ENCODE peak calls at places on chromosomes 16 and 17, in six cellular contexts. R is GM23248, J is neural progenitor cell, M is MM.1S, A is HCT116, W is SK-N-SH. G is an unnamed sample.

GRCh38 chr17:74431568-74432483 is at the start of gene GPRC5C:
- DNase-seq in R (peak; percentile 50), J (peak; percentile 83), M (no peak), A (peak; percentile 66), W (peak; percentile 84), G (peak; percentile 97)

GRCh38 chr16:88284626-88285513 is 97.9 kb upstream of the ZNF469 start:
- DNase-seq in R (no peak), J (no peak), M (no peak), A (no peak), W (no peak), G (no peak)

GRCh38 chr16:67198238-67198734 is 645 bp upstream of the ELMO3 start:
- DNase-seq in R (peak; percentile 65), J (peak; percentile 53), M (no peak), A (peak; percentile 64), W (peak; percentile 81), G (peak; percentile 30)

GRCh38 chr17:42101513-42102292 is 3.4 kb upstream of the ZNF385C start:
- DNase-seq in R (peak; percentile 81), J (peak; percentile 79), M (peak; percentile 48), A (peak; percentile 61), W (peak; percentile 92), G (peak; percentile 51)

GRCh38 chr16:12575288-12575687 is 228.4 kb downstream of the CPPED1 start:
- DNase-seq in R (no peak), J (no peak), M (no peak), A (no peak), W (no peak), G (no peak)

GRCh38 chr17:61467416-61468262 is 15.4 kb downstream of the TBX4 start:
- DNase-seq in R (peak; percentile 43), J (peak; percentile 81), M (no peak), A (peak; percentile 59), W (peak; percentile 76), G (peak; percentile 59)

GRCh38 chr17:42784361-42784760 is 4.0 kb downstream of the WNK4 start:
- DNase-seq in R (no peak), J (no peak), M (no peak), A (no peak), W (no peak), G (no peak)

GRCh38 chr16:75301804-75302203 is 50.4 kb upstream of the BCAR1 start:
- DNase-seq in R (peak; percentile 61), J (no peak), M (no peak), A (no peak), W (no peak), G (no peak)

GRCh38 chr16:2858245-2859025 is 465 bp upstream of the PRSS22 start:
- DNase-seq in R (no peak), J (no peak), M (no peak), A (peak; percentile 85), W (peak; percentile 42), G (peak; percentile 87)

GRCh38 chr17:44522883-44523671 is 19.9 kb upstream of the GPATCH8 start:
- DNase-seq in R (peak; percentile 86), J (peak; percentile 55), M (peak; percentile 78), A (peak; percentile 69), W (peak; percentile 48), G (peak; percentile 83)

GRCh38 chr16:83669456-83669855 is 138.3 kb upstream of the HSBP1 start:
- DNase-seq in R (no peak), J (no peak), M (no peak), A (no peak), W (no peak), G (no peak)

GRCh38 chr17:79645777-79646088 is 34.9 kb upstream of the RBFOX3 start:
- DNase-seq in R (no peak), J (no peak), M (no peak), A (no peak), W (no peak), G (no peak)

GRCh38 chr16:64534180-64534780 is 587.6 kb downstream of the CDH11 start:
- DNase-seq in R (peak; percentile 2), J (no peak), M (no peak), A (no peak), W (no peak), G (no peak)

GRCh38 chr16:66156538-66156937 is 210.0 kb upstream of the CDH5 start:
- DNase-seq in R (no peak), J (no peak), M (no peak), A (no peak), W (no peak), G (no peak)

GRCh38 chr16:66154801-66155200 is 211.7 kb upstream of the CDH5 start:
- DNase-seq in R (no peak), J (peak; percentile 24), M (no peak), A (no peak), W (no peak), G (no peak)

GRCh38 chr16:66155933-66156332 is 210.6 kb upstream of the CDH5 start:
- DNase-seq in R (no peak), J (no peak), M (no peak), A (no peak), W (no peak), G (no peak)

GRCh38 chr16:66150691-66151090 is 215.8 kb upstream of the CDH5 start:
- DNase-seq in R (peak; percentile 19), J (no peak), M (peak; percentile 51), A (no peak), W (no peak), G (no peak)

DNA sequence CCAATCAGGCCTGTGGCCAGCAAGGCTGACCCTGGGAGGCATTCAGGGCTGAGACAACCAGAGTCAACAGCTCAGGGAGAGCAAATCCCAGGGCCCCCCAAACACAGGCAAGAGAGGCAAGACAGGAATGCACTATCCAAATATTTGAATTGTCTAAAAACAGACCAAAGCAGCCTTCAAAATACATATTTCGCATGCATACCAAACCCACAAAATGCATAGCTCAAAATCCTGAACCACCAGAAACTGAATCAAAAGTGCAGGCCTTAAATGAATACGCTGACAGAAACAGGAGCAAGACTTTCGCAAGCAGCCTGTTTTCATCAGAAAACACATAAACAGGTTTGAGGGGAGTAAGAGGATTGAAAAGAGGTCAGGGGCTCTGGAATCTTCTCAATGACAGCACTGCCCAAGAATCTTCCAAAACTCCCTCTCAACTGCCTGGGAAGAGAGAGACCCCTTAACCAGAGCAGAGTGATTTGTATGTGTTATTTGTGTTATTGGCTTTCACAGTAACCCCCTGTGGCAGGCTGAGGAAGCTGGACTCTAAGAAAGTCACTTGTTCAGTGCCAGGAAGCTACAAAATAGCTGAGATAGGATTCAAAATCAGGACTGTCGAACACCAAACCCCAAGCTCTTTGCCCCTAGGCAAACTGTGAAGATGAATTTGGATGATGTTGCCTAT is 213.5 kb upstream of the CDH5 start:
- DNase-seq in R (peak; percentile 40), J (no peak), M (no peak), A (no peak), W (no peak), G (no peak)
- H3K27me3 ChIP-seq in R (no peaks in the 10 kb centered on the region), J (no peaks in the 10 kb centered on the region), M (no peaks in the 10 kb centered on the region), A (peaks cover 17% of the 10 kb centered on the region), W (no peaks in the 10 kb centered on the region), G (no peaks in the 10 kb centered on the region)

GRCh38 chr17:64154321-64155089 is 24.6 kb upstream of the ERN1 start:
- DNase-seq in R (no peak), J (peak; percentile 29), M (no peak), A (no peak), W (no peak), G (no peak)
- TF ChIP-seq EZH2phosphoT487 in R (no peak), J (no peak), M (no peak), A (no peak), W (no peak), G (no peak)

GRCh38 chr16:5502944-5503343 is 405.3 kb upstream of the EEF2KMT start:
- DNase-seq in R (no peak), J (no peak), M (no peak), A (no peak), W (no peak), G (no peak)

GRCh38 chr16:5504028-5504758 is 406.6 kb upstream of the EEF2KMT start:
- DNase-seq in R (no peak), J (no peak), M (no peak), A (no peak), W (peak; percentile 69), G (no peak)

GRCh38 chr16:5508371-5508770 is 410.8 kb upstream of the EEF2KMT start:
- DNase-seq in R (no peak), J (no peak), M (no peak), A (no peak), W (no peak), G (no peak)

GRCh38 chr16:5505093-5505887 is 407.7 kb upstream of the EEF2KMT start:
- DNase-seq in R (no peak), J (no peak), M (no peak), A (no peak), W (peak; percentile 36), G (no peak)

GRCh38 chr16:5506021-5506420 is 408.4 kb upstream of the EEF2KMT start:
- DNase-seq in R (no peak), J (no peak), M (no peak), A (no peak), W (no peak), G (no peak)
- H3K9ac ChIP-seq in R (no peak overlapping the region), J (no peak overlapping the region), M (no peak overlapping the region), A (no peak overlapping the region), W (no peak overlapping the region), G (no peak overlapping the region)

GRCh38 chr16:80298676-80299075 is 242.1 kb upstream of the DYNLRB2 start:
- DNase-seq in R (peak; percentile 16), J (no peak), M (no peak), A (no peak), W (no peak), G (no peak)

GRCh38 chr16:80300876-80301275 is 239.9 kb upstream of the DYNLRB2 start:
- DNase-seq in R (peak; percentile 70), J (no peak), M (no peak), A (no peak), W (no peak), G (no peak)

GRCh38 chr16:80300456-80300855 is 240.3 kb upstream of the DYNLRB2 start:
- DNase-seq in R (peak; percentile 42), J (no peak), M (no peak), A (no peak), W (no peak), G (no peak)

GRCh38 chr16:80296034-80296433 is 244.8 kb upstream of the DYNLRB2 start:
- DNase-seq in R (no peak), J (no peak), M (no peak), A (no peak), W (no peak), G (no peak)

DNA sequence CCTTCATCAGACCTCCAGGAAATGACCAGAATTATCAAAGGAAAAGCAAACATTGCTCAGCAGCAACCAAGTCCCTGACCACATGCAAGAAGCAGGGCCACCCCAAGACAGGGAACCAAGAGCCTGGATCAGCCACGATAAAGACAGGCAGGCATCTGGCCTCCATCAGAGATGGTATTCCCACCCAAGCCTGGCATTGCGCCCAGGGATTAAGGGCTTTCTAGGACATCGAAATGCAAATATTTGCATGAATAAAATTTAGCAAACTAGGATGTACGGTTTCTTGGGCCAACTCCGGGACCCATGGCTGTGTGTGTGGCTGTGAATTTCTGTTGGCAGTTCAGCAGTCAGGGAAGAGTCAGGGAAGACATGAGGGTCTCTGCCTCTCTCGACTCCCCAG is 241.4 kb upstream of the DYNLRB2 start:
- DNase-seq in R (no peak), J (no peak), M (no peak), A (no peak), W (no peak), G (no peak)
- H3K27me3 ChIP-seq in R (no peaks in the 10 kb centered on the region), J (no peaks in the 10 kb centered on the region), M (no peaks in the 10 kb centered on the region), A (no peaks in the 10 kb centered on the region), W (no peaks in the 10 kb centered on the region), G (no peaks in the 10 kb centered on the region)